ENCODE peak calls at places on chromosomes 4 and X, in seven cellular contexts. One of them, this sample, is unnamed.

GRCh38 chr4:122702939-122703338 is 29.6 kb upstream of the BBS12 start:
- DNase-seq in neuronal stem cell: no peak
- DNase-seq in IMR-90: no peak
- DNase-seq in mesendoderm: no peak
- DNase-seq in trophoblast cell: no peak
- DNase-seq in H9: no peak
- DNase-seq in H1: no peak
- DNase-seq in this sample: no peak

GRCh38 chr4:16202598-16202997 is 23.7 kb downstream of the TAPT1 start:
- DNase-seq in neuronal stem cell: no peak
- DNase-seq in IMR-90: no peak
- DNase-seq in mesendoderm: no peak
- DNase-seq in trophoblast cell: no peak
- DNase-seq in H9: no peak
- DNase-seq in H1: no peak
- DNase-seq in this sample: no peak

GRCh38 chr4:56425518-56425917 is 9.9 kb downstream of the PPAT start:
- DNase-seq in neuronal stem cell: no peak
- DNase-seq in IMR-90: no peak
- DNase-seq in mesendoderm: peak; percentile 66
- DNase-seq in trophoblast cell: no peak
- DNase-seq in H9: peak; percentile 63
- DNase-seq in H1: no peak
- DNase-seq in this sample: no peak

GRCh38 chr4:127141857-127142256 is 490.9 kb upstream of the INTU start:
- DNase-seq in neuronal stem cell: no peak
- DNase-seq in IMR-90: peak; percentile 76
- DNase-seq in mesendoderm: no peak
- DNase-seq in trophoblast cell: no peak
- DNase-seq in H9: no peak
- DNase-seq in H1: no peak
- DNase-seq in this sample: peak; percentile 90

GRCh38 chr4:156774422-156774821 is 197.2 kb downstream of the PDGFC start:
- DNase-seq in neuronal stem cell: no peak
- DNase-seq in IMR-90: peak; percentile 96
- DNase-seq in mesendoderm: no peak
- DNase-seq in trophoblast cell: peak; percentile 2
- DNase-seq in H9: no peak
- DNase-seq in H1: no peak
- DNase-seq in this sample: peak; percentile 94

GRCh38 chr4:113935190-113935589 is 44.3 kb downstream of the ARSJ start:
- DNase-seq in neuronal stem cell: no peak
- DNase-seq in IMR-90: peak; percentile 26
- DNase-seq in mesendoderm: no peak
- DNase-seq in trophoblast cell: no peak
- DNase-seq in H9: no peak
- DNase-seq in H1: no peak
- DNase-seq in this sample: peak; percentile 52

GRCh38 chr4:82525287-82525898 is 36.4 kb downstream of the TMEM150C start:
- DNase-seq in neuronal stem cell: no peak
- DNase-seq in IMR-90: no peak
- DNase-seq in mesendoderm: peak; percentile 18
- DNase-seq in trophoblast cell: no peak
- DNase-seq in H9: no peak
- DNase-seq in H1: no peak
- DNase-seq in this sample: no peak

GRCh38 chr4:185740471-185740873 is 71.5 kb downstream of the SORBS2 start:
- DNase-seq in neuronal stem cell: no peak
- DNase-seq in IMR-90: no peak
- DNase-seq in mesendoderm: peak; percentile 64
- DNase-seq in trophoblast cell: no peak
- DNase-seq in H9: no peak
- DNase-seq in H1: no peak
- DNase-seq in this sample: no peak

GRCh38 chr4:111650553-111651183 is 494.6 kb upstream of the FAM241A start:
- DNase-seq in neuronal stem cell: no peak
- DNase-seq in IMR-90: no peak
- DNase-seq in mesendoderm: no peak
- DNase-seq in trophoblast cell: no peak
- DNase-seq in H9: no peak
- DNase-seq in H1: no peak
- DNase-seq in this sample: no peak

GRCh38 chrX:53435997-53436396 is 1.8 kb upstream of the HSD17B10 start:
- DNase-seq in neuronal stem cell: no peak
- DNase-seq in IMR-90: peak; percentile 67
- DNase-seq in mesendoderm: peak; percentile 70
- DNase-seq in trophoblast cell: peak; percentile 50
- DNase-seq in H9: peak; percentile 48
- DNase-seq in H1: peak; percentile 53
- DNase-seq in this sample: peak; percentile 63

DNA sequence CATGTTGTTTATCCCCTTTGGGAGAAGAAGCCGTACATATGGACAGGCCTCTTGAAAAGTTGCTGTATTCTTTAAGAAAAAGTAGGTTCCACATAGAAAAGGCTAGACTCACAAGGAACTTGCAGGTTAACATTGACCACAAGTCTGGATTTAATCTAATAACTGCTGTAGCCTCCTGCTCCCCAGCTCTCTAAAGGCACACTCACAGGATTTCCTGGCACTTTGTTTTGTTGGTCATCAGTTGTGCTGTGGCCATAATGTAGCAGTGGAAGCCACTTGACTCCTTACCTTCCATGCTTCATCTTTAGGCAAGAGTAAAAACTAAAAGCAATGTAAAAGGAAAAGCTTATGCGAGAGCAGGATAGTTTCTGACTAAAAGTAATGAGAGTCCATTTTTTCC is 19.8 kb downstream of the FNIP2 start:
- DNase-seq in neuronal stem cell: no peak
- DNase-seq in IMR-90: no peak
- DNase-seq in mesendoderm: no peak
- DNase-seq in trophoblast cell: no peak
- DNase-seq in H9: no peak
- DNase-seq in H1: no peak
- DNase-seq in this sample: no peak
- H3K4me1 ChIP-seq in neuronal stem cell: peaks cover 5% of the 10 kb centered on the region
- H3K4me1 ChIP-seq in IMR-90: peaks cover 5% of the 10 kb centered on the region
- H3K4me1 ChIP-seq in mesendoderm: peaks cover 3% of the 10 kb centered on the region
- H3K4me1 ChIP-seq in trophoblast cell: peaks cover 5% of the 10 kb centered on the region
- H3K4me1 ChIP-seq in H9: no peaks in the 10 kb centered on the region
- H3K4me1 ChIP-seq in H1: peaks cover 2% of the 10 kb centered on the region
- H3K4me1 ChIP-seq in this sample: peaks cover under 1% of the 10 kb centered on the region

DNA sequence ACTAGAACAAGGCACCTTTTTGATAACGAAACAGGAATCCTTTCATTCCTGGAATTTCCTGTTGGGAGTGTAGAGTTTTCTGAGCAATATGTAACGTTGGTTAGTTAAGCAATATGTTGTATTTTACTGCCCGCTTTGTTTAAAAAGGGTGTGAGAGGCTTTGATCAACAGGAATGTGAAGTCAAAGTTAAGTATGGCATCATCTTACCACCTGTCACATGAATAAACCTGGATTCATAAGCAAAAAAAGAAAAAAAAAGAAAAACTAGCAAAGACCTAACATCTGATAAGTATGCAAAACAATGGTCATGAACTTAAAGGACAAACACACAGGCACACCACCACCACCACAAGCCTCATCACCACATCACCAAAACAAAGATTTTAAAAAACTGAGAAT is 7.1 kb upstream of the CXCL5 start:
- DNase-seq in neuronal stem cell: no peak
- DNase-seq in IMR-90: no peak
- DNase-seq in mesendoderm: no peak
- DNase-seq in trophoblast cell: no peak
- DNase-seq in H9: no peak
- DNase-seq in H1: no peak
- DNase-seq in this sample: no peak
- H3K27ac ChIP-seq in neuronal stem cell: no peak overlapping the region
- H3K27ac ChIP-seq in IMR-90: no peak overlapping the region
- H3K27ac ChIP-seq in mesendoderm: no peak overlapping the region
- H3K27ac ChIP-seq in trophoblast cell: no peak overlapping the region
- H3K27ac ChIP-seq in H9: no peak overlapping the region
- H3K27ac ChIP-seq in H1: no peak overlapping the region
- H3K27ac ChIP-seq in this sample: no peak overlapping the region

GRCh38 chrX:9604111-9604907 is 139.5 kb downstream of the TBL1X start:
- DNase-seq in neuronal stem cell: no peak
- DNase-seq in IMR-90: no peak
- DNase-seq in mesendoderm: no peak
- DNase-seq in trophoblast cell: no peak
- DNase-seq in H9: no peak
- DNase-seq in H1: no peak
- DNase-seq in this sample: no peak
- H2AK5ac ChIP-seq in neuronal stem cell: no peak overlapping the region
- H2AK5ac ChIP-seq in IMR-90: no peak overlapping the region
- H2AK5ac ChIP-seq in mesendoderm: no peak overlapping the region
- H2AK5ac ChIP-seq in trophoblast cell: no peak overlapping the region
- H2AK5ac ChIP-seq in H9: no peak overlapping the region
- H2AK5ac ChIP-seq in H1: no peak overlapping the region
- H2AK5ac ChIP-seq in this sample: no peak overlapping the region

DNA sequence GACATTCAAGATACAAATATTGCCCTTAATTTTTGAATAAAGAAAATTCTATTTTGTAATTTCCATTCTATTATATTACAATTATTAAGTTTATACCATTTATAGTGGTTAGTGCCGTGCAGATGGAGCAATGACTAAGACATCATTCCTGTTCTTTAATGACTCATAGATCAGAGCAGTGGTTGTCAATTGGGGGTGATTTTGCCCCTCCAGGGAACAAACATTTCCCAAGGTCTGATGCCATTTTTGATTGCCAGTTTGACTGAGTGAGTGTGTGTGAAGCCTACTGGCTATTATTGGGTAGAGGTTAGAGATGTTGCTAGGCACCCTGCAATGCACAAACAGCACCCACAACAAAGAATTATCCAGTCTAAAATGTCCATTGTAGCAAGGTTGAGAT is 97.9 kb upstream of the DDIT4L start:
- DNase-seq in neuronal stem cell: no peak
- DNase-seq in IMR-90: peak; percentile 47
- DNase-seq in mesendoderm: peak; percentile 22
- DNase-seq in trophoblast cell: no peak
- DNase-seq in H9: no peak
- DNase-seq in H1: no peak
- DNase-seq in this sample: peak; percentile 50
- H3K4me1 ChIP-seq in neuronal stem cell: no peaks in the 10 kb centered on the region
- H3K4me1 ChIP-seq in IMR-90: peaks cover 9% of the 10 kb centered on the region
- H3K4me1 ChIP-seq in mesendoderm: peaks cover 5% of the 10 kb centered on the region
- H3K4me1 ChIP-seq in trophoblast cell: no peaks in the 10 kb centered on the region
- H3K4me1 ChIP-seq in H9: no peaks in the 10 kb centered on the region
- H3K4me1 ChIP-seq in H1: peaks cover 2% of the 10 kb centered on the region
- H3K4me1 ChIP-seq in this sample: no peaks in the 10 kb centered on the region

GRCh38 chrX:129404670-129405008 is 118.7 kb downstream of the SMARCA1 start:
- DNase-seq in neuronal stem cell: no peak
- DNase-seq in IMR-90: no peak
- DNase-seq in mesendoderm: peak; percentile 8
- DNase-seq in trophoblast cell: no peak
- DNase-seq in H9: no peak
- DNase-seq in H1: no peak
- DNase-seq in this sample: no peak
- H3K27ac ChIP-seq in neuronal stem cell: no peak overlapping the region
- H3K27ac ChIP-seq in IMR-90: no peak overlapping the region
- H3K27ac ChIP-seq in mesendoderm: no peak overlapping the region
- H3K27ac ChIP-seq in trophoblast cell: no peak overlapping the region
- H3K27ac ChIP-seq in H9: no peak overlapping the region
- H3K27ac ChIP-seq in H1: no peak overlapping the region
- H3K27ac ChIP-seq in this sample: no peak overlapping the region

This sample was measured in mesenchymal stem cell.